ENCODE peak calls at places on chromosome 20, in seven cellular contexts. P, B, W, I, V, H and F are unnamed samples.

GRCh38 chr20:62653951-62654685 is 11.8 kb downstream of the SLCO4A1 start:
- DNase-seq in H (no peak), W (no peak), B (no peak), P (no peak), I (no peak), V (no peak), F (no peak)

GRCh38 chr20:8304124-8304800 is 172.2 kb downstream of the PLCB1 start:
- DNase-seq in P (no peak), I (no peak), B (no peak), V (no peak), W (no peak), H (no peak), F (no peak)

GRCh38 chr20:51531141-51531710 is 11.3 kb downstream of the NFATC2 start:
- DNase-seq in W (no peak), P (no peak), I (no peak), B (no peak), V (peak; percentile 14), H (peak; percentile 80), F (no peak)

GRCh38 chr20:44887466-44887865 is 2.0 kb downstream of the YWHAB start:
- DNase-seq in H (no peak), P (no peak), W (no peak), B (no peak), V (no peak), I (no peak), F (no peak)

GRCh38 chr20:25303292-25304024 is 55.6 kb downstream of the PYGB start:
- DNase-seq in H (no peak), W (no peak), B (no peak), I (no peak), P (no peak), V (no peak), F (no peak)

GRCh38 chr20:62717933-62718332 is 9.3 kb downstream of the NTSR1 start:
- DNase-seq in I (no peak), W (no peak), B (no peak), V (no peak), H (no peak), P (no peak), F (no peak)

GRCh38 chr20:10061641-10062040 is 26.9 kb downstream of the ANKEF1 start:
- DNase-seq in I (no peak), B (peak; percentile 69), P (no peak), V (no peak), H (no peak), W (no peak), F (no peak)

GRCh38 chr20:64102647-64103354 is 4.6 kb downstream of the NPBWR2 start:
- DNase-seq in P (peak; percentile 11), W (no peak), I (no peak), H (no peak), B (peak; percentile 54), V (no peak), F (peak; percentile 90)

GRCh38 chr20:53827996-53828672 is 234.5 kb upstream of the ZNF217 start:
- DNase-seq in V (peak; percentile 52), W (peak; percentile 67), B (no peak), I (no peak), P (no peak), H (peak; percentile 97), F (no peak)

GRCh38 chr20:63029358-63030121 is 22.8 kb upstream of the BHLHE23 start:
- DNase-seq in P (no peak), H (no peak), I (peak; percentile 27), V (no peak), W (no peak), B (no peak), F (peak; percentile 88)

GRCh38 chr20:34364013-34364382 is 925 bp downstream of the ITCH start:
- DNase-seq in W (no peak), B (no peak), H (no peak), V (no peak), P (peak; percentile 43), I (no peak), F (no peak)

GRCh38 chr20:36833275-36834020 is 42.5 kb upstream of the TLDC2 start:
- DNase-seq in P (peak; percentile 89), V (no peak), H (no peak), B (peak; percentile 68), W (no peak), I (peak; percentile 71), F (no peak)

GRCh38 chr20:49028684-49029083 is 17.4 kb upstream of the CSE1L start:
- DNase-seq in V (no peak), B (peak; percentile 28), W (no peak), I (no peak), P (no peak), H (no peak), F (peak; percentile 37)

GRCh38 chr20:39822667-39823066 is 860.5 kb downstream of the DHX35 start:
- DNase-seq in B (no peak), W (no peak), V (peak; percentile 2), P (no peak), H (peak; percentile 31), I (no peak), F (no peak)

GRCh38 chr20:35947489-35947888 is 6.8 kb downstream of the SCAND1 start:
- DNase-seq in I (no peak), B (peak; percentile 57), P (no peak), H (peak; percentile 34), V (no peak), W (no peak), F (peak; percentile 78)

GRCh38 chr20:17878912-17879602 is 89.5 kb downstream of the SNX5 start:
- DNase-seq in V (no peak), I (no peak), B (no peak), P (no peak), H (no peak), W (no peak), F (no peak)

GRCh38 chr20:19737025-19737424 is 21.0 kb upstream of the RIN2 start:
- DNase-seq in P (no peak), B (no peak), W (no peak), I (no peak), H (no peak), V (peak; percentile 80), F (no peak)

GRCh38 chr20:13821876-13822275 is 37.0 kb downstream of the NDUFAF5 start:
- DNase-seq in W (no peak), V (no peak), I (no peak), H (no peak), P (no peak), B (no peak), F (no peak)

GRCh38 chr20:5841492-5841891 is 91.3 kb downstream of the SHLD1 start:
- DNase-seq in I (no peak), V (no peak), H (no peak), W (no peak), P (no peak), B (no peak), F (no peak)

GRCh38 chr20:16553684-16554083 is 19.6 kb downstream of the KIF16B start:
- DNase-seq in W (no peak), I (no peak), V (no peak), B (no peak), P (no peak), H (no peak), F (no peak)